ENCODE peak calls at places on chromosomes 2 and 18, in eight cellular contexts. One of them, this sample, is unnamed.
A peak's percentile ranks its signal among the peaks of the same experiment; 100 is the strongest.

GRCh38 chr2:96730212-96730611 is 9.7 kb downstream of the LMAN2L start:
- DNase-seq in K562: no peak
- DNase-seq in GM12878: no peak
- DNase-seq in ovary: no peak
- DNase-seq in A549: no peak
- DNase-seq in tibial nerve: no peak
- DNase-seq in HepG2: no peak
- DNase-seq in sigmoid colon: no peak
- DNase-seq in this sample: no peak

GRCh38 chr2:39741871-39742270 is 37.2 kb downstream of the THUMPD2 start:
- DNase-seq in K562: no peak
- DNase-seq in GM12878: no peak
- DNase-seq in ovary: no peak
- DNase-seq in A549: no peak
- DNase-seq in tibial nerve: no peak
- DNase-seq in HepG2: no peak
- DNase-seq in sigmoid colon: no peak
- DNase-seq in this sample: no peak

GRCh38 chr2:127695491-127696472 is 5.5 kb upstream of the SFT2D3 start:
- DNase-seq in K562: no peak
- DNase-seq in GM12878: no peak
- DNase-seq in ovary: no peak
- DNase-seq in A549: peak; percentile 69
- DNase-seq in tibial nerve: no peak
- DNase-seq in HepG2: no peak
- DNase-seq in sigmoid colon: peak; percentile 87
- DNase-seq in this sample: no peak

GRCh38 chr2:120436460-120436739 is 90.5 kb downstream of the INHBB start:
- DNase-seq in K562: no peak
- DNase-seq in GM12878: no peak
- DNase-seq in ovary: no peak
- DNase-seq in A549: no peak
- DNase-seq in tibial nerve: no peak
- DNase-seq in HepG2: no peak
- DNase-seq in sigmoid colon: peak; percentile 66
- DNase-seq in this sample: no peak

GRCh38 chr2:187509667-187510417 is 44.4 kb downstream of the TFPI start:
- DNase-seq in K562: peak; percentile 27
- DNase-seq in GM12878: no peak
- DNase-seq in ovary: no peak
- DNase-seq in A549: no peak
- DNase-seq in tibial nerve: no peak
- DNase-seq in HepG2: peak; percentile 99
- DNase-seq in sigmoid colon: no peak
- DNase-seq in this sample: no peak

GRCh38 chr2:8044046-8044594 is 637.7 kb upstream of the ID2 start:
- DNase-seq in K562: no peak
- DNase-seq in GM12878: no peak
- DNase-seq in ovary: no peak
- DNase-seq in A549: no peak
- DNase-seq in tibial nerve: no peak
- DNase-seq in HepG2: no peak
- DNase-seq in sigmoid colon: no peak
- DNase-seq in this sample: no peak

GRCh38 chr2:163607630-163608029 is 128.2 kb downstream of the FIGN start:
- DNase-seq in K562: no peak
- DNase-seq in GM12878: no peak
- DNase-seq in ovary: no peak
- DNase-seq in A549: no peak
- DNase-seq in tibial nerve: no peak
- DNase-seq in HepG2: no peak
- DNase-seq in sigmoid colon: no peak
- DNase-seq in this sample: no peak

GRCh38 chr2:126720647-126721046 is 64.7 kb downstream of the GYPC start:
- DNase-seq in K562: no peak
- DNase-seq in GM12878: no peak
- DNase-seq in ovary: no peak
- DNase-seq in A549: no peak
- DNase-seq in tibial nerve: no peak
- DNase-seq in HepG2: no peak
- DNase-seq in sigmoid colon: no peak
- DNase-seq in this sample: no peak

GRCh38 chr2:119123359-119123758 is 35.2 kb downstream of the C1QL2 start:
- DNase-seq in K562: no peak
- DNase-seq in GM12878: no peak
- DNase-seq in ovary: no peak
- DNase-seq in A549: no peak
- DNase-seq in tibial nerve: no peak
- DNase-seq in HepG2: no peak
- DNase-seq in sigmoid colon: no peak
- DNase-seq in this sample: no peak

GRCh38 chr2:174341995-174342571 is 7.3 kb downstream of the SP9 start:
- DNase-seq in K562: no peak
- DNase-seq in GM12878: no peak
- DNase-seq in ovary: no peak
- DNase-seq in A549: no peak
- DNase-seq in tibial nerve: no peak
- DNase-seq in HepG2: no peak
- DNase-seq in sigmoid colon: no peak
- DNase-seq in this sample: no peak

GRCh38 chr2:67777010-67777409 is 285.8 kb downstream of the C1D start:
- DNase-seq in K562: no peak
- DNase-seq in GM12878: no peak
- DNase-seq in ovary: no peak
- DNase-seq in A549: no peak
- DNase-seq in tibial nerve: no peak
- DNase-seq in HepG2: no peak
- DNase-seq in sigmoid colon: no peak
- DNase-seq in this sample: no peak

GRCh38 chr2:99600929-99601680 is 111.3 kb upstream of the REV1 start:
- DNase-seq in K562: no peak
- DNase-seq in GM12878: no peak
- DNase-seq in ovary: no peak
- DNase-seq in A549: no peak
- DNase-seq in tibial nerve: no peak
- DNase-seq in HepG2: no peak
- DNase-seq in sigmoid colon: no peak
- DNase-seq in this sample: no peak

GRCh38 chr2:216559625-216560156 is 61.0 kb downstream of the RPL37A start:
- DNase-seq in K562: no peak
- DNase-seq in GM12878: no peak
- DNase-seq in ovary: no peak
- DNase-seq in A549: no peak
- DNase-seq in tibial nerve: no peak
- DNase-seq in HepG2: no peak
- DNase-seq in sigmoid colon: no peak
- DNase-seq in this sample: no peak

GRCh38 chr2:86072271-86072858 is 33.3 kb downstream of the POLR1A start:
- DNase-seq in K562: no peak
- DNase-seq in GM12878: no peak
- DNase-seq in ovary: peak; percentile 38
- DNase-seq in A549: no peak
- DNase-seq in tibial nerve: peak; percentile 72
- DNase-seq in HepG2: no peak
- DNase-seq in sigmoid colon: no peak
- DNase-seq in this sample: no peak

GRCh38 chr18:40357536-40357935 is 1597.5 kb upstream of the PIK3C3 start:
- DNase-seq in K562: no peak
- DNase-seq in GM12878: no peak
- DNase-seq in ovary: no peak
- DNase-seq in A549: no peak
- DNase-seq in tibial nerve: no peak
- DNase-seq in HepG2: no peak
- DNase-seq in sigmoid colon: no peak
- DNase-seq in this sample: no peak

GRCh38 chr2:231900486-231900942 is 25.7 kb downstream of the NPPC start:
- DNase-seq in K562: peak; percentile 77
- DNase-seq in GM12878: no peak
- DNase-seq in ovary: peak; percentile 29
- DNase-seq in A549: peak; percentile 84
- DNase-seq in tibial nerve: peak; percentile 34
- DNase-seq in HepG2: peak; percentile 80
- DNase-seq in sigmoid colon: peak; percentile 70
- DNase-seq in this sample: no peak

GRCh38 chr2:192190474-192190873 is 4.3 kb downstream of the TMEFF2 start:
- DNase-seq in K562: no peak
- DNase-seq in GM12878: no peak
- DNase-seq in ovary: no peak
- DNase-seq in A549: peak; percentile 4
- DNase-seq in tibial nerve: no peak
- DNase-seq in HepG2: peak; percentile 20
- DNase-seq in sigmoid colon: no peak
- DNase-seq in this sample: no peak

GRCh38 chr18:64919971-64920370 is 771.1 kb upstream of the LINC00305 start:
- DNase-seq in K562: no peak
- DNase-seq in GM12878: no peak
- DNase-seq in ovary: no peak
- DNase-seq in A549: no peak
- DNase-seq in tibial nerve: no peak
- DNase-seq in HepG2: no peak
- DNase-seq in sigmoid colon: no peak
- DNase-seq in this sample: no peak

GRCh38 chr2:71589763-71590162 is 136.4 kb downstream of the DYSF start:
- DNase-seq in K562: peak; percentile 57
- DNase-seq in GM12878: no peak
- DNase-seq in ovary: no peak
- DNase-seq in A549: no peak
- DNase-seq in tibial nerve: no peak
- DNase-seq in HepG2: no peak
- DNase-seq in sigmoid colon: no peak
- DNase-seq in this sample: no peak

GRCh38 chr2:144509001-144509545 is 10.8 kb downstream of the ZEB2 start:
- DNase-seq in K562: no peak
- DNase-seq in GM12878: no peak
- DNase-seq in ovary: no peak
- DNase-seq in A549: no peak
- DNase-seq in tibial nerve: no peak
- DNase-seq in HepG2: no peak
- DNase-seq in sigmoid colon: no peak
- DNase-seq in this sample: no peak

GRCh38 chr18:57125627-57126026 is 21.3 kb upstream of the BOD1L2 start:
- DNase-seq in K562: no peak
- DNase-seq in GM12878: no peak
- DNase-seq in ovary: no peak
- DNase-seq in A549: no peak
- DNase-seq in tibial nerve: no peak
- DNase-seq in HepG2: no peak
- DNase-seq in sigmoid colon: no peak
- DNase-seq in this sample: no peak

DNA sequence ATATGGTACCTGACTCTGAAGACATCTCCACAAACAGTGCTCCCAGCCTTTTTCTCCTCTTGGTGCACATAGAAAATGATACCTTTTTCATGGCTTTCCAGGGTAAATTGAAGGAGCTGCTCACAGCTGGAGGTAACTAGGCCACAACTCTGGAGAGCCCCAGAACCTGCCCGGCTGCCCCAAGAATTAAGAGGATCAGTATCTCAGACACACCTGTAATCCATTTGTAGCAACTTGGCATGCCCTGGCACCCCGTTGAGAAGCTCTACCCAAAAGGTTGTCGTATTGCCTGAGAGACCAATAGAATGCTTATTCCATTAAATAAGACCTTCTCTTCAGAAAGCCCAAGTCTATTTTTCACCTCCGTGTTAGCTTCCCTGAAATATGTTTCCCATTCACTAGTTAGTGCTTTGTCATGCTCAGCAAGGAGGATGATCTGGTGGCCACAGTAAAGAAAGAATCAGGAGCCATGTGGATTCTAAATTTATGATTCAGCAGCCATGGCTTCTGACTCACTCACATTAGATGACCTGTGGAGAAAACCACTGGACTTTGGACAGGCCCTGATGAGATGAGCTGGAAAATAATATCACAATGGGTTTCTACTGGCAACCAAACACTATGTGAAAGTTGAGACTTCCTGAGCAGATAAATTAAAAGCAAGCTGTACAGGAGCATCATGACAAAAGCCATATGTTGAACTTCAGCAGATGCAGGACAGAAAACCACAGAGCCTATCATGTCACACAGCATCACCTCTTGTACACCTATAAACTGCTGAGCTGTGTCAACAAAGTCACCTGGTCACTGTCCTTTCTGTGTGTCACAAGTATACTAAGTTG is 253.3 kb upstream of the OSR1 start:
- DNase-seq in K562: no peak
- DNase-seq in GM12878: no peak
- DNase-seq in ovary: no peak
- DNase-seq in A549: peak; percentile 80
- DNase-seq in tibial nerve: no peak
- DNase-seq in HepG2: peak; percentile 88
- DNase-seq in sigmoid colon: no peak
- DNase-seq in this sample: no peak
- TF ChIP-seq EP300 in K562: no peak
- TF ChIP-seq EP300 in GM12878: no peak
- TF ChIP-seq EP300 in ovary: no peak
- TF ChIP-seq EP300 in A549: peak; percentile 72
- TF ChIP-seq EP300 in tibial nerve: no peak
- TF ChIP-seq EP300 in HepG2: no peak
- TF ChIP-seq EP300 in sigmoid colon: no peak
- TF ChIP-seq EP300 in this sample: no peak

GRCh38 chr2:12417811-12418210 is 298.9 kb upstream of the TRIB2 start:
- DNase-seq in K562: no peak
- DNase-seq in GM12878: no peak
- DNase-seq in ovary: no peak
- DNase-seq in A549: no peak
- DNase-seq in tibial nerve: no peak
- DNase-seq in HepG2: no peak
- DNase-seq in sigmoid colon: no peak
- DNase-seq in this sample: no peak
- H3K27ac ChIP-seq in K562: no peak overlapping the region
- H3K27ac ChIP-seq in GM12878: no peak overlapping the region
- H3K27ac ChIP-seq in ovary: no peak overlapping the region
- H3K27ac ChIP-seq in A549: no peak overlapping the region
- H3K27ac ChIP-seq in tibial nerve: no peak overlapping the region
- H3K27ac ChIP-seq in HepG2: no peak overlapping the region
- H3K27ac ChIP-seq in sigmoid colon: no peak overlapping the region
- H3K27ac ChIP-seq in this sample: no peak overlapping the region

DNA sequence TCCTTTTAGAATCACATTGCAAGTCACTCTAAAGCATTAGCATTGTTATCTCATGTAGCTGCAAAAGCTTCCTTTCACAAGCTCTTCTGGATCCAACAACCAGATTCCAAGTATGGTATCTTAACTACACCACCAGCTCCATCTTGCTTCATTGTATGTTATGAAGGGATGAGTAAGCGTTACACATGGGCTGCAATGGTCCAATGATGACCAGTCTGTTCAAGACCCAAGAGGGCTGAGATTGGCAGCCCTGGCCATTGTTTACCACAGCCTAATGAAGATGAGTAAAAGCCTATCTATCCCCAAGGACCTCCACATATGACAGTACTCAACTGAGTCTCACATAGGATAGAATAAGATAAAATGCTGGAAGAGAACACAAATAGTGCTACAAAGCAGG is 6.3 kb downstream of the CFLAR start:
- DNase-seq in K562: peak; percentile 19
- DNase-seq in GM12878: no peak
- DNase-seq in ovary: no peak
- DNase-seq in A549: no peak
- DNase-seq in tibial nerve: no peak
- DNase-seq in HepG2: no peak
- DNase-seq in sigmoid colon: no peak
- DNase-seq in this sample: no peak
- H3K4me3 ChIP-seq in K562: peak overlapping the region; percentile 93
- H3K4me3 ChIP-seq in GM12878: peak overlapping the region; percentile 82
- H3K4me3 ChIP-seq in ovary: no peak overlapping the region
- H3K4me3 ChIP-seq in A549: no peak overlapping the region
- H3K4me3 ChIP-seq in tibial nerve: no peak overlapping the region
- H3K4me3 ChIP-seq in HepG2: no peak overlapping the region
- H3K4me3 ChIP-seq in sigmoid colon: no peak overlapping the region
- H3K4me3 ChIP-seq in this sample: peak overlapping the region; percentile 94

GRCh38 chr18:48754993-48755473 is 195.7 kb downstream of the SMAD7 start:
- DNase-seq in K562: no peak
- DNase-seq in GM12878: peak; percentile 84
- DNase-seq in ovary: no peak
- DNase-seq in A549: no peak
- DNase-seq in tibial nerve: no peak
- DNase-seq in HepG2: no peak
- DNase-seq in sigmoid colon: no peak
- DNase-seq in this sample: no peak
- TF ChIP-seq EP300 in K562: no peak
- TF ChIP-seq EP300 in GM12878: peak; percentile 77
- TF ChIP-seq EP300 in ovary: no peak
- TF ChIP-seq EP300 in A549: no peak
- TF ChIP-seq EP300 in tibial nerve: no peak
- TF ChIP-seq EP300 in HepG2: no peak
- TF ChIP-seq EP300 in sigmoid colon: no peak
- TF ChIP-seq EP300 in this sample: no peak

This sample was measured in suprapubic skin.